ENCODE peak calls at places on chromosomes 6 and 20, in six cellular contexts. Q, D, Z, K, R and G are unnamed samples.

GRCh38 chr6:30007132-30007764 is 53.8 kb upstream of the POLR1H start:
- DNase-seq in Z (no peak), Q (no peak), D (no peak), K (no peak), R (no peak), G (no peak)

GRCh38 chr6:24196198-24196597 is 70.2 kb downstream of the NRSN1 start:
- DNase-seq in K (no peak), R (no peak), Q (no peak), D (no peak), Z (no peak), G (no peak)

GRCh38 chr6:157644043-157644810 is 178.8 kb upstream of the SNX9 start:
- DNase-seq in K (no peak), Z (no peak), R (peak; percentile 28), Q (no peak), D (no peak), G (peak; percentile 49)

GRCh38 chr20:63580796-63581461 is 6.9 kb upstream of the HELZ2 start:
- DNase-seq in Q (peak; percentile 54), Z (peak; percentile 58), R (peak; percentile 86), D (no peak), K (peak; percentile 52), G (peak; percentile 81)

GRCh38 chr6:54860739-54861138 is 14.2 kb downstream of the FAM83B start:
- DNase-seq in R (peak; percentile 69), Z (peak; percentile 19), D (no peak), Q (peak; percentile 72), K (peak; percentile 48), G (no peak)

GRCh38 chr6:11270030-11271027 is 37.9 kb upstream of the NEDD9 start:
- DNase-seq in Z (peak; percentile 86), R (no peak), K (no peak), Q (peak; percentile 10), D (no peak), G (no peak)

GRCh38 chr6:152605342-152605741 is 31.8 kb downstream of the SYNE1 start:
- DNase-seq in K (no peak), R (peak; percentile 2), D (no peak), Z (no peak), Q (peak; percentile 58), G (no peak)

GRCh38 chr6:82025271-82025670 is 222.3 kb downstream of the IBTK start:
- DNase-seq in K (no peak), Z (no peak), Q (peak; percentile 15), R (no peak), D (no peak), G (no peak)

GRCh38 chr6:15441215-15441868 is 195.5 kb downstream of the JARID2 start:
- DNase-seq in Z (peak; percentile 77), K (peak; percentile 19), Q (peak; percentile 78), D (no peak), R (peak; percentile 83), G (peak; percentile 65)

GRCh38 chr6:93337772-93338394 is 81.5 kb downstream of the EPHA7 start:
- DNase-seq in Z (no peak), Q (no peak), K (no peak), R (no peak), D (no peak), G (no peak)

GRCh38 chr6:111805511-111806181 is 67.6 kb downstream of the FYN start:
- DNase-seq in D (peak; percentile 78), R (peak; percentile 65), Z (no peak), K (no peak), Q (peak; percentile 85), G (peak; percentile 69)

GRCh38 chr20:5770240-5770986 is 20.2 kb downstream of the SHLD1 start:
- DNase-seq in R (no peak), D (no peak), K (no peak), Q (peak; percentile 27), Z (no peak), G (peak; percentile 65)

GRCh38 chr20:3687655-3688054 is 5.8 kb upstream of the ADAM33 start:
- DNase-seq in D (no peak), K (peak; percentile 39), R (peak; percentile 35), Z (no peak), Q (peak; percentile 63), G (peak; percentile 58)

GRCh38 chr6:26627843-26628242 is 31.1 kb downstream of the ABT1 start:
- DNase-seq in D (no peak), K (no peak), Q (no peak), R (no peak), Z (no peak), G (no peak)

GRCh38 chr20:47887477-47888080 is 102.3 kb upstream of the SULF2 start:
- DNase-seq in Z (no peak), K (no peak), D (no peak), Q (no peak), R (no peak), G (no peak)

GRCh38 chr6:76818451-76818850 is 644.8 kb downstream of the HTR1B start:
- DNase-seq in D (no peak), K (no peak), R (no peak), Q (no peak), Z (no peak), G (no peak)

GRCh38 chr6:69096681-69097080 is 461.6 kb downstream of the ADGRB3 start:
- DNase-seq in Q (no peak), Z (no peak), K (no peak), R (no peak), D (no peak), G (no peak)

GRCh38 chr6:84461461-84461860 is 234.0 kb upstream of the CEP162 start:
- DNase-seq in D (no peak), R (no peak), Z (no peak), K (no peak), Q (no peak), G (no peak)

GRCh38 chr20:45779011-45779915 is 12.4 kb downstream of the WFDC3 start:
- DNase-seq in Z (peak; percentile 83), D (no peak), R (peak; percentile 99), K (peak; percentile 98), Q (peak; percentile 100), G (no peak)

GRCh38 chr6:82095091-82095490 is 152.5 kb downstream of the IBTK start:
- DNase-seq in Q (no peak), D (no peak), Z (no peak), R (no peak), K (no peak), G (peak; percentile 64)

GRCh38 chr6:35771343-35771627 is 5.1 kb upstream of the CLPSL2 start:
- DNase-seq in R (no peak), K (no peak), Z (no peak), Q (no peak), D (no peak), G (no peak)

GRCh38 chr20:6700563-6701328 is 66.7 kb upstream of the BMP2 start:
- DNase-seq in K (no peak), Q (no peak), Z (no peak), D (no peak), R (no peak), G (no peak)

GRCh38 chr20:10259166-10259565 is 40.5 kb downstream of the SNAP25 start:
- DNase-seq in R (no peak), D (no peak), Q (no peak), K (no peak), Z (no peak), G (no peak)

GRCh38 chr6:15267221-15267620 is 21.4 kb downstream of the JARID2 start:
- DNase-seq in R (no peak), Q (no peak), D (no peak), K (no peak), Z (no peak), G (no peak)

GRCh38 chr6:135168766-135169165 is 12.3 kb upstream of the MYB start:
- DNase-seq in Q (no peak), R (no peak), D (no peak), K (no peak), Z (no peak), G (no peak)

GRCh38 chr6:167856999-167857660 is 30.4 kb downstream of the AFDN start:
- DNase-seq in R (no peak), Q (peak; percentile 71), D (peak; percentile 28), K (no peak), Z (peak; percentile 72), G (no peak)
- H4K20me1 ChIP-seq in R (no peaks in the 10 kb centered on the region), Q (no peaks in the 10 kb centered on the region), D (no peaks in the 10 kb centered on the region), K (peaks cover 10% of the 10 kb centered on the region), Z (peaks cover 56% of the 10 kb centered on the region), G (peaks cover 13% of the 10 kb centered on the region)

DNA sequence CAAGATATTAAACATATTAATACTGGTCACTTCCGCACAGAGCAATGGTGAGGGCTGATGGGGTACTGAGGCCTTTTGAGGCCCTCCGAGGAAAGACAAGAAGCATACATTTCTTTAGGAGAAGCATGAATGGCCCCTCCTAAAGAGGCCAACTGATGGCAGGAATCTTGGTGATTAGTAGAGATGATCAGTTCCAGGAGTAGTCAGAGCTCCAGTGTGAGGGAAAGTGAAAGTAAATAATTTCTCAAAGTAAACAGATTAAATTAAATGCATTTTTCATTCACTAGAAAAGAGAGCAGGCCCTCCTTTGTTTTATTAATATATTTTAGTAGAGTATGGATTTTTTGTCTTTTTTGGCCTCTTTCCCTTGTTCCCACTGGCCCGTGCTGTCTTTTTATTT is 38.2 kb downstream of the NOX3 start:
- DNase-seq in K (no peak), Z (no peak), R (no peak), Q (peak; percentile 16), D (no peak), G (no peak)
- H3K4me3 ChIP-seq in K (no peak overlapping the region), Z (no peak overlapping the region), R (no peak overlapping the region), Q (no peak overlapping the region), D (no peak overlapping the region), G (no peak overlapping the region)

GRCh38 chr6:49720372-49720771 is 7.0 kb upstream of the CRISP2 start:
- DNase-seq in Q (no peak), R (no peak), K (no peak), D (no peak), Z (no peak), G (no peak)
- H3K4me1 ChIP-seq in Q (no peaks in the 10 kb centered on the region), R (no peaks in the 10 kb centered on the region), K (no peaks in the 10 kb centered on the region), D (no peaks in the 10 kb centered on the region), Z (no peaks in the 10 kb centered on the region), G (no peaks in the 10 kb centered on the region)

GRCh38 chr6:2772840-2773239 is 7.6 kb downstream of the WRNIP1 start:
- DNase-seq in R (no peak), Q (no peak), K (no peak), Z (no peak), D (no peak), G (no peak)
- H4K20me1 ChIP-seq in R (peaks cover 45% of the 10 kb centered on the region), Q (peaks cover 66% of the 10 kb centered on the region), K (peaks cover 26% of the 10 kb centered on the region), Z (peaks cover 36% of the 10 kb centered on the region), D (peaks cover 7% of the 10 kb centered on the region), G (peaks cover 23% of the 10 kb centered on the region)

GRCh38 chr20:49496526-49497216 is 14.2 kb upstream of the KCNB1 start:
- DNase-seq in R (no peak), Z (peak; percentile 13), D (no peak), K (no peak), Q (no peak), G (no peak)

GRCh38 chr20:49496043-49496442 is 13.6 kb upstream of the KCNB1 start:
- DNase-seq in R (no peak), D (no peak), K (no peak), Z (no peak), Q (no peak), G (no peak)

GRCh38 chr20:49501917-49502316 is 19.4 kb upstream of the KCNB1 start:
- DNase-seq in Z (no peak), D (no peak), R (peak; percentile 37), Q (peak; percentile 26), K (peak; percentile 85), G (peak; percentile 66)

DNA sequence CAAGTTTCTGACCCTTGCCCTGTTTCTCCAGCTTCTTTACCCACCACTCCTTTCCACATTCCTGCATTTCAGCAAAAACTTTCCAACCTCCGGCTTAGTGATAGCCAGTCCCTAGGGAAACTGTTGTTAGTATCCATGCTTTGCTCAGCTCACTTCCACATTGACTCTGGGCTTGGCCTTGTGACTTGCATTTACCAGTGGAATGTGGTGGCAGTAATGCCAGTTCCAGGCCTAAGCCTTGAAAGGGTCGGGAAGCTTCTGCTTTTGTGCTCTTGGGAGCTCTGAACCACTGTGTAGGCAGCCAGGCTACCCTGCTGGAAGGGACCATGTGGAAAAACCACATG is 14.7 kb upstream of the KCNB1 start:
- DNase-seq in Q (no peak), D (no peak), Z (peak; percentile 37), K (no peak), R (no peak), G (no peak)
- H3K4me3 ChIP-seq in Q (no peak overlapping the region), D (no peak overlapping the region), Z (no peak overlapping the region), K (no peak overlapping the region), R (no peak overlapping the region), G (no peak overlapping the region)

GRCh38 chr6:57316581-57317059 is 810 bp upstream of the PRIM2 start:
- DNase-seq in Z (peak; percentile 92), D (peak; percentile 83), R (peak; percentile 96), K (peak; percentile 91), Q (peak; percentile 92), G (peak; percentile 95)
- H3K4me1 ChIP-seq in Z (peaks cover 20% of the 10 kb centered on the region), D (peaks cover 8% of the 10 kb centered on the region), R (peaks cover 52% of the 10 kb centered on the region), K (peaks cover 4% of the 10 kb centered on the region), Q (peaks cover 14% of the 10 kb centered on the region), G (peaks cover 24% of the 10 kb centered on the region)